ENCODE peak calls at places on chromosomes 3 and 15, in five cellular contexts. Y, G, R, F and W are unnamed samples.
A peak's percentile ranks its signal among the peaks of the same experiment; 100 is the strongest.

GRCh38 chr15:43127752-43128151 is 5.6 kb upstream of the TMEM62 start:
- DNase-seq in F (no peak), Y (no peak), R (no peak), G (no peak), W (no peak)

GRCh38 chr3:185961675-185962232 is 23.9 kb upstream of the TRA2B start:
- DNase-seq in G (no peak), R (no peak), Y (no peak), F (no peak), W (no peak)

GRCh38 chr3:15051531-15051930 is 13.6 kb downstream of the MRPS25 start:
- DNase-seq in G (peak; percentile 63), F (peak; percentile 48), R (peak; percentile 37), Y (no peak), W (no peak)

GRCh38 chr15:66943456-66944095 is 121.8 kb upstream of the SMAD3 start:
- DNase-seq in R (peak; percentile 62), Y (peak; percentile 56), F (no peak), G (peak; percentile 19), W (no peak)

GRCh38 chr3:32508731-32509130 is 6.1 kb upstream of the CMTM6 start:
- DNase-seq in F (no peak), R (peak; percentile 57), Y (no peak), G (no peak), W (no peak)

GRCh38 chr3:108755686-108756085 is 1.5 kb downstream of the RETNLB start:
- DNase-seq in F (no peak), R (no peak), G (no peak), Y (no peak), W (no peak)

GRCh38 chr3:143526016-143526540 is 322.2 kb downstream of the SLC9A9 start:
- DNase-seq in Y (no peak), G (peak; percentile 11), F (no peak), R (no peak), W (no peak)

GRCh38 chr3:105619651-105620050 is 249.2 kb downstream of the CBLB start:
- DNase-seq in G (no peak), F (no peak), Y (no peak), R (no peak), W (no peak)

GRCh38 chr3:16319307-16319706 is 54.3 kb downstream of the OXNAD1 start:
- DNase-seq in F (no peak), R (no peak), G (peak; percentile 62), Y (no peak), W (no peak)

GRCh38 chr3:27721717-27722564 is at the start of gene EOMES:
- DNase-seq in G (peak; percentile 89), Y (no peak), R (peak; percentile 42), F (peak; percentile 65), W (peak; percentile 69)

GRCh38 chr3:33791477-33792166 is 6.8 kb upstream of the PDCD6IP start:
- DNase-seq in G (no peak), Y (no peak), F (peak; percentile 56), R (peak; percentile 53), W (peak; percentile 95)

GRCh38 chr3:167350245-167350862 is 29.7 kb downstream of the ZBBX start:
- DNase-seq in G (peak; percentile 16), F (peak; percentile 3), Y (no peak), R (no peak), W (no peak)

GRCh38 chr3:150439657-150440056 is 31.6 kb downstream of the TSC22D2 start:
- DNase-seq in G (no peak), Y (no peak), F (no peak), R (no peak), W (no peak)

DNA sequence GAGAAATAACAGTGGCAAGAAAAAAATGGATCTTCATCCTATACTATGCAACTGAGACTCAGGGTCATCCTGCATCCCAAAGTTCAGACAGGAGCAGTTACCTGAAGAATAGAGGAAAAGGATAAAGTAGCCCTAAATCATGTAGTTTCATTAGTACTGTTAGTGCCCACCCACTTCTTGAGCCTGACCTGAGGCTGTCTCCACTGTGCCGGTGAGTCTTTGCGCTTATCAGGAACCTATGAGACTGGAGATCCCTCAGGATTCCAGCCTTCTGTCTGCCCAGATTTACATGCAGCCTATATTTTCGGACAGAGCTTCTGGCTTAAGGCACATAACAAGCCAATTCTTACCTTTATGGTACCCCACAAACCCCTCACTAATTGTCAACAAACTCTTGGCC is 791.6 kb downstream of the ROBO1 start:
- DNase-seq in R (no peak), Y (no peak), G (no peak), F (no peak), W (no peak)
- H3K27ac ChIP-seq in R (no peak overlapping the region), Y (no peak overlapping the region), G (peak overlapping the region; percentile 80), F (no peak overlapping the region), W (no peak overlapping the region)

GRCh38 chr3:170108955-170109354 is 71.2 kb downstream of the GPR160 start:
- DNase-seq in G (no peak), F (no peak), Y (no peak), R (no peak), W (no peak)
- H3K27ac ChIP-seq in G (no peak overlapping the region), F (no peak overlapping the region), Y (no peak overlapping the region), R (no peak overlapping the region), W (no peak overlapping the region)

DNA sequence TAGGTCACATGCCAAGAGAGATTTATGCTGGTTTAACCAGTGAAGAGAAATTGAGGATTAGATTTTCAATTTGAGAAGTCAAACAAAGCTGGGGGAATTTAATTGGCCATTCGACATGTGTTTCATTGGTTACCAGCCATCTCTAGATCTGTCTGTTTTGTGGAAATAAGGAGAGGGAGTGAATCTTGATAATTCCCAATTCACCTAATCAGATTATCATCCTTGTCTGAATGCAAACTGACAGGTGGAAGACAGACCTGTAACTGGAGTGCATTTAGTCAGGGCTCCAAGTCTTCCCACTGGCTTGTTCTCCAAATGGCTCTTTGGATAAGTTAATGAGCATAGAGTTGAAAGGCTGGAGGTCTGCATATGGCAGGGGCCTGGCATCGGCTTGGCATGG is 1049.3 kb downstream of the NTRK3 start:
- DNase-seq in F (no peak), G (no peak), R (no peak), Y (no peak), W (no peak)
- H3K27ac ChIP-seq in F (peak overlapping the region; percentile 64), G (no peak overlapping the region), R (no peak overlapping the region), Y (no peak overlapping the region), W (peak overlapping the region; percentile 37)

GRCh38 chr3:178948546-178948945 is 123.1 kb downstream of the ZMAT3 start:
- DNase-seq in Y (no peak), F (no peak), R (no peak), G (no peak), W (no peak)

GRCh38 chr3:178950676-178951075 is 120.9 kb downstream of the ZMAT3 start:
- DNase-seq in Y (no peak), F (peak; percentile 51), R (no peak), G (no peak), W (peak; percentile 70)

GRCh38 chr3:178947738-178948137 is 123.9 kb downstream of the ZMAT3 start:
- DNase-seq in Y (no peak), F (no peak), G (no peak), R (no peak), W (no peak)

GRCh38 chr3:178949896-178950295 is 121.7 kb downstream of the ZMAT3 start:
- DNase-seq in Y (no peak), F (no peak), R (no peak), G (no peak), W (no peak)
- H3K27ac ChIP-seq in Y (no peak overlapping the region), F (no peak overlapping the region), R (no peak overlapping the region), G (no peak overlapping the region), W (no peak overlapping the region)

DNA sequence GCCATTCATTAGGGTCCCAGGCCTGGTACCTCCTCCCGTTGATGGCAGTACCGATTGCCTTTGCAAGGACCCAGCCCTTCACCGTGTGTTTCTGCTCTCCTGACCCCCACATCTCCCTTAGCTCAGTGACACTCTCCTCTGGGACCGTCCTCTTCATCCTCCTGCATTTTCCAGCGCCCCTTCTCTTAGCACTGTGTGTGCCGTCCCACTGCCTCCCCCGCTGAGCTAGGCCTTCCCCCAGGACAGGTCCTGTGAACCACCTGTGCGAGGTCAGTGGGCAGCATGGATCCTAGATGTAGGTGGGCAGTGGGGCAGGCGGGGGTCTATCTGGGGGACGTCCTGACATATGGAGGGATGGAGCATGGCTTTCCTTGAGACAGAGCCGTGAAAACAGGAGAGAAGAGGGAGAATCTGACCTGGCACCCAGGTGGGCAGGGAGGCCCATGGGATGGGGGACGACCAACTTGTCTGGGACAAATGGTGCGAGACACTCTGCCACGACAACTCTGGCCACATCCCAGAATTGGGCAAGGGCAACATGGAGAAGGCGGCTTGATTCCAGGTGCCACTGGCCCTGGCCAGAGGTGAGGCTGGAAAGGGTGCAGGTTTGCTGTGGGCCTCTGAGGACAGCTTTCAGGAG is 87.7 kb upstream of the ALDH1L1 start:
- DNase-seq in F (no peak), R (no peak), G (no peak), Y (peak; percentile 70), W (no peak)
- H3K27ac ChIP-seq in F (peak overlapping the region; percentile 95), R (peak overlapping the region; percentile 74), G (peak overlapping the region; percentile 95), Y (peak overlapping the region; percentile 89), W (no peak overlapping the region)

GRCh38 chr3:56917740-56918568 is 116.2 kb upstream of the ARHGEF3 start:
- DNase-seq in Y (no peak), F (no peak), R (peak; percentile 39), G (no peak), W (no peak)
- H3K27ac ChIP-seq in Y (no peak overlapping the region), F (no peak overlapping the region), R (peak overlapping the region; percentile 47), G (no peak overlapping the region), W (no peak overlapping the region)

GRCh38 chr3:189513281-189514151 is 117.7 kb upstream of the TP63 start:
- DNase-seq in F (peak; percentile 75), R (peak; percentile 59), Y (no peak), G (no peak), W (peak; percentile 88)

GRCh38 chr3:189515916-189516531 is 115.2 kb upstream of the TP63 start:
- DNase-seq in G (no peak), Y (no peak), F (no peak), R (no peak), W (no peak)

GRCh38 chr3:189508784-189509489 is 122.3 kb upstream of the TP63 start:
- DNase-seq in F (no peak), Y (no peak), R (no peak), G (no peak), W (no peak)

GRCh38 chr3:189512039-189512438 is 119.2 kb upstream of the TP63 start:
- DNase-seq in R (no peak), F (no peak), Y (no peak), G (no peak), W (no peak)

GRCh38 chr3:189512824-189513223 is 118.4 kb upstream of the TP63 start:
- DNase-seq in G (no peak), Y (no peak), R (no peak), F (no peak), W (no peak)
- H3K27ac ChIP-seq in G (no peak overlapping the region), Y (no peak overlapping the region), R (peak overlapping the region; percentile 62), F (peak overlapping the region; percentile 69), W (peak overlapping the region; percentile 84)